ENCODE peak calls at places on chromosomes 6 and 20, in ten cellular contexts. Z is K562, P is stomach, Y is HCT116, R is breast epithelium, G is upper lobe of left lung, T is HepG2, W is sigmoid colon, K is spleen, O is vagina. S is an unnamed sample.
A peak's percentile ranks its signal among the peaks of the same experiment; 100 is the strongest.

GRCh38 chr6:132166670-132167069 is 215.5 kb upstream of the CCN2 start:
- DNase-seq in Z (no peak), P (no peak), Y (no peak), R (no peak), G (no peak), T (no peak), W (no peak), K (no peak), O (no peak), S (no peak)

GRCh38 chr6:37585937-37586336 is 86.2 kb upstream of the CCDC167 start:
- DNase-seq in Z (no peak), P (no peak), Y (no peak), R (no peak), G (no peak), T (no peak), W (no peak), K (no peak), O (no peak), S (no peak)

GRCh38 chr6:165991341-165991740 is 176.3 kb downstream of the TBXT start:
- DNase-seq in Z (no peak), P (no peak), Y (no peak), R (no peak), G (no peak), T (no peak), W (no peak), K (no peak), O (no peak), S (peak; percentile 90)

GRCh38 chr6:143579703-143580102 is 68.2 kb upstream of the FUCA2 start:
- DNase-seq in Z (no peak), P (no peak), Y (no peak), R (no peak), G (no peak), T (no peak), W (peak; percentile 87), K (no peak), O (no peak), S (no peak)

GRCh38 chr6:148736779-148737412 is 9.9 kb upstream of the UST start:
- DNase-seq in Z (no peak), P (no peak), Y (no peak), R (no peak), G (no peak), T (no peak), W (no peak), K (no peak), O (no peak), S (no peak)

GRCh38 chr6:487956-488355 is 96.4 kb downstream of the IRF4 start:
- DNase-seq in Z (no peak), P (no peak), Y (no peak), R (no peak), G (no peak), T (no peak), W (no peak), K (peak; percentile 95), O (no peak), S (no peak)

GRCh38 chr20:25269833-25270170 is 21.9 kb downstream of the PYGB start:
- DNase-seq in Z (no peak), P (peak; percentile 18), Y (no peak), R (no peak), G (peak; percentile 17), T (no peak), W (peak; percentile 57), K (peak; percentile 58), O (no peak), S (no peak)

GRCh38 chr6:169533656-169534421 is 168.0 kb downstream of the WDR27 start:
- DNase-seq in Z (no peak), P (no peak), Y (no peak), R (no peak), G (no peak), T (no peak), W (no peak), K (no peak), O (no peak), S (no peak)

GRCh38 chr20:63545814-63546213 is 1.7 kb downstream of the SRMS start:
- DNase-seq in Z (no peak), P (no peak), Y (no peak), R (no peak), G (no peak), T (no peak), W (no peak), K (no peak), O (no peak), S (no peak)

GRCh38 chr20:50321797-50322480 is 131.3 kb downstream of the CEBPB start:
- DNase-seq in Z (no peak), P (no peak), Y (no peak), R (peak; percentile 49), G (peak; percentile 80), T (no peak), W (peak; percentile 69), K (peak; percentile 62), O (no peak), S (no peak)

GRCh38 chr20:50323209-50323608 is 132.6 kb downstream of the CEBPB start:
- DNase-seq in Z (no peak), P (no peak), Y (no peak), R (peak; percentile 14), G (no peak), T (no peak), W (peak; percentile 52), K (peak; percentile 14), O (no peak), S (no peak)

GRCh38 chr20:50320005-50320909 is 129.6 kb downstream of the CEBPB start:
- DNase-seq in Z (no peak), P (no peak), Y (no peak), R (peak; percentile 21), G (no peak), T (no peak), W (peak; percentile 63), K (peak; percentile 27), O (no peak), S (no peak)

GRCh38 chr20:50322703-50323131 is 132.1 kb downstream of the CEBPB start:
- DNase-seq in Z (no peak), P (no peak), Y (no peak), R (peak; percentile 17), G (no peak), T (no peak), W (peak; percentile 53), K (no peak), O (no peak), S (no peak)

DNA sequence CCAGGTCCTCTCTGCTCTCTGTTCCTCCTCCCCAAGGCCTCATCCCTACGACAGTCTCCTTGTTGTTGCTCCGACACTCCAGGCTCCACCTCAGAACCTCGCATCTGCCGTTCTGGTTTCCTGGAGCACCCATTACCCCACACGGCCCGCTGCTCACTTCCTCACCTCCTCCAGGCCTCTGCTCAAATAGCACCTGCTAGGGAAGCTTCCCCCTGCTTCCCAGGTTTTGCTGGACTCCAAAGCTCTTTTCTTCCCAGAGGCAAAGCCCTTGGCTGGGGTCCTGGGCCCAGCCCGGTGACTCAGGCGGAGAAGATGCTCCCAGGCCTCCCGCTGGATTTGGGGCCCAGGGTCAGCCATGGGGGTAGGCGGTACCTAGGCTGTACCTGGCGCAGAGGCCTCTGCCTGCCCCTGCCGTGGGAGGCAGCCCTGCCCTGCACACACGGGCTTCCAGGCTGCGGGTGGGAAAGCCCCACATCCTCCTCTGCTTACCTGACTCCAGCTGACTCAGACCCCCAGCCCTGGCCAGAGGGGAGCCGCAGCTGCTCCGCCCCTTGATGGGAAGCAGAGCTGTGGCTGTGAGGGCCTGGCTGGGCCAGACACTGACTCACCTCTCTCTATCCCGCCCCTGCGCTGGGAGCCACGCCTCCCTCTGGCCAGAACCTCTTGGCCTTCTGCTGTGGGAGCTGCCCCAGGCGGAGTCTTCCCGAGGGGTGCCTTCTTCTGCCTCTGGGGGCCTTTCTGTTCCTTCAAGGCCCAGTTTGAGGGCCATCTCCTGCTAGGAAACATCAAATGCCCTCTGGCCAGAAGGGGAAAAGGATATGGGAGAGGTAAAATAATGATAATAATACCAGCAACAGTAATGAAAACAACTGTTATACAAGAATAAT is 130.5 kb downstream of the CEBPB start:
- DNase-seq in Z (peak; percentile 90), P (peak; percentile 89), Y (peak; percentile 54), R (peak; percentile 91), G (peak; percentile 95), T (peak; percentile 85), W (peak; percentile 98), K (peak; percentile 82), O (no peak), S (no peak)
- TF ChIP-seq POLR2A in Z (peak; percentile 46), P (no peak), Y (no peak), R (peak; percentile 80), G (peak; percentile 84), T (peak; percentile 86), W (peak; percentile 76), K (no peak), O (peak; percentile 80), S (peak; percentile 65)

GRCh38 chr6:87919001-87919400 is 128.6 kb upstream of the SPACA1 start:
- DNase-seq in Z (no peak), P (no peak), Y (no peak), R (no peak), G (no peak), T (no peak), W (no peak), K (no peak), O (no peak), S (no peak)
- H3K4me3 ChIP-seq in Z (no peak overlapping the region), P (no peak overlapping the region), Y (no peak overlapping the region), R (no peak overlapping the region), G (no peak overlapping the region), T (no peak overlapping the region), W (no peak overlapping the region), K (no peak overlapping the region), O (no peak overlapping the region), S (no peak overlapping the region)

GRCh38 chr6:44250718-44251123 is 3.8 kb downstream of the HSP90AB1 start:
- DNase-seq in Z (no peak), P (no peak), Y (no peak), R (no peak), G (no peak), T (no peak), W (no peak), K (no peak), O (no peak), S (no peak)
- TF ChIP-seq POLR2AphosphoS5 in Z (peak; percentile 65), P (no peak), Y (no peak), R (no peak), G (no peak), T (no peak), W (no peak), K (no peak), O (no peak), S (no peak)

GRCh38 chr20:45890997-45891983 is at the start of the genes CTSA and NEURL2:
- DNase-seq in Z (peak; percentile 96), P (peak; percentile 97), Y (peak; percentile 82), R (peak; percentile 87), G (peak; percentile 95), T (peak; percentile 98), W (peak; percentile 98), K (peak; percentile 97), O (no peak), S (peak; percentile 98)

GRCh38 chr20:45888681-45889080 is 1.3 kb upstream of the SPATA25 start:
- DNase-seq in Z (no peak), P (no peak), Y (no peak), R (no peak), G (no peak), T (no peak), W (no peak), K (no peak), O (no peak), S (no peak)

GRCh38 chr20:45892049-45892816 is 1.1 kb downstream of the CTSA start:
- DNase-seq in Z (peak; percentile 56), P (peak; percentile 28), Y (no peak), R (no peak), G (peak; percentile 40), T (peak; percentile 44), W (peak; percentile 59), K (no peak), O (no peak), S (no peak)

GRCh38 chr20:45892828-45893500 is 1.8 kb downstream of the CTSA start:
- DNase-seq in Z (no peak), P (no peak), Y (no peak), R (no peak), G (no peak), T (no peak), W (no peak), K (peak; percentile 78), O (no peak), S (no peak)

GRCh38 chr20:45890077-45890996 is 671 bp downstream of the NEURL2 start:
- DNase-seq in Z (peak; percentile 19), P (peak; percentile 83), Y (no peak), R (peak; percentile 69), G (peak; percentile 90), T (peak; percentile 92), W (peak; percentile 94), K (peak; percentile 92), O (no peak), S (peak; percentile 96)
- TF ChIP-seq POLR2A in Z (no peak), P (no peak), Y (no peak), R (no peak), G (peak; percentile 25), T (peak; percentile 81), W (no peak), K (no peak), O (no peak), S (peak; percentile 4)

S was measured in esophagus muscularis mucosa.